ENCODE peak calls at places on chromosomes 6 and 20, in ten cellular contexts. One of them, this sample, is unnamed. For H3K9me3, the result is how much of the 10 kb centered on the place peaks cover.

GRCh38 chr6:108106694-108107093 is 32.2 kb upstream of the OSTM1 start:
- DNase-seq in lower lobe of right lung: no peak
- DNase-seq in stomach: no peak
- DNase-seq in lung: no peak
- DNase-seq in left lung: no peak
- DNase-seq in breast epithelium: no peak
- DNase-seq in CD4-positive, CD25-positive, alpha-beta regulatory T cell: no peak
- DNase-seq in A549: no peak
- DNase-seq in IMR-90: no peak
- DNase-seq in upper lobe of right lung: no peak
- DNase-seq in this sample: no peak

GRCh38 chr6:98947411-98948292 is at the start of gene FBXL4:
- DNase-seq in lower lobe of right lung: peak
- DNase-seq in stomach: peak
- DNase-seq in lung: peak
- DNase-seq in left lung: peak
- DNase-seq in breast epithelium: peak
- DNase-seq in CD4-positive, CD25-positive, alpha-beta regulatory T cell: peak
- DNase-seq in A549: peak
- DNase-seq in IMR-90: peak
- DNase-seq in upper lobe of right lung: peak
- DNase-seq in this sample: peak

GRCh38 chr6:113067612-113068262 is 720.6 kb downstream of the RFPL4B start:
- DNase-seq in lower lobe of right lung: no peak
- DNase-seq in stomach: no peak
- DNase-seq in lung: no peak
- DNase-seq in left lung: no peak
- DNase-seq in breast epithelium: no peak
- DNase-seq in CD4-positive, CD25-positive, alpha-beta regulatory T cell: no peak
- DNase-seq in A549: no peak
- DNase-seq in IMR-90: peak
- DNase-seq in upper lobe of right lung: no peak
- DNase-seq in this sample: no peak

GRCh38 chr20:40920291-40920690 is 108.3 kb upstream of the TOP1 start:
- DNase-seq in lower lobe of right lung: no peak
- DNase-seq in stomach: no peak
- DNase-seq in lung: no peak
- DNase-seq in left lung: no peak
- DNase-seq in breast epithelium: no peak
- DNase-seq in CD4-positive, CD25-positive, alpha-beta regulatory T cell: no peak
- DNase-seq in A549: no peak
- DNase-seq in IMR-90: no peak
- DNase-seq in upper lobe of right lung: no peak
- DNase-seq in this sample: no peak

GRCh38 chr20:13765299-13765698 is 19.4 kb downstream of the ESF1 start:
- DNase-seq in lower lobe of right lung: no peak
- DNase-seq in stomach: no peak
- DNase-seq in lung: no peak
- DNase-seq in left lung: no peak
- DNase-seq in breast epithelium: no peak
- DNase-seq in CD4-positive, CD25-positive, alpha-beta regulatory T cell: no peak
- DNase-seq in A549: no peak
- DNase-seq in IMR-90: peak
- DNase-seq in upper lobe of right lung: no peak
- DNase-seq in this sample: no peak

GRCh38 chr20:35561268-35561667 is 19.4 kb downstream of the ERGIC3 start:
- DNase-seq in lower lobe of right lung: no peak
- DNase-seq in stomach: no peak
- DNase-seq in lung: peak
- DNase-seq in left lung: no peak
- DNase-seq in breast epithelium: no peak
- DNase-seq in CD4-positive, CD25-positive, alpha-beta regulatory T cell: peak
- DNase-seq in A549: peak
- DNase-seq in IMR-90: peak
- DNase-seq in upper lobe of right lung: peak
- DNase-seq in this sample: peak

GRCh38 chr6:79453558-79454042 is 83.6 kb downstream of the LCA5 start:
- DNase-seq in lower lobe of right lung: no peak
- DNase-seq in stomach: no peak
- DNase-seq in lung: no peak
- DNase-seq in left lung: no peak
- DNase-seq in breast epithelium: peak
- DNase-seq in CD4-positive, CD25-positive, alpha-beta regulatory T cell: no peak
- DNase-seq in A549: no peak
- DNase-seq in IMR-90: no peak
- DNase-seq in upper lobe of right lung: no peak
- DNase-seq in this sample: no peak

GRCh38 chr6:6872924-6873344 is 234.8 kb upstream of the RREB1 start:
- DNase-seq in lower lobe of right lung: no peak
- DNase-seq in stomach: no peak
- DNase-seq in lung: no peak
- DNase-seq in left lung: no peak
- DNase-seq in breast epithelium: no peak
- DNase-seq in CD4-positive, CD25-positive, alpha-beta regulatory T cell: no peak
- DNase-seq in A549: no peak
- DNase-seq in IMR-90: no peak
- DNase-seq in upper lobe of right lung: no peak
- DNase-seq in this sample: no peak

GRCh38 chr6:136465766-136466303 is 84.4 kb downstream of the MAP7 start:
- DNase-seq in lower lobe of right lung: no peak
- DNase-seq in stomach: no peak
- DNase-seq in lung: no peak
- DNase-seq in left lung: no peak
- DNase-seq in breast epithelium: no peak
- DNase-seq in CD4-positive, CD25-positive, alpha-beta regulatory T cell: no peak
- DNase-seq in A549: no peak
- DNase-seq in IMR-90: peak
- DNase-seq in upper lobe of right lung: no peak
- DNase-seq in this sample: no peak

GRCh38 chr6:165653196-165653595 is 9.8 kb downstream of the PDE10A start:
- DNase-seq in lower lobe of right lung: no peak
- DNase-seq in stomach: no peak
- DNase-seq in lung: no peak
- DNase-seq in left lung: no peak
- DNase-seq in breast epithelium: no peak
- DNase-seq in CD4-positive, CD25-positive, alpha-beta regulatory T cell: no peak
- DNase-seq in A549: no peak
- DNase-seq in IMR-90: peak
- DNase-seq in upper lobe of right lung: no peak
- DNase-seq in this sample: no peak

GRCh38 chr6:161850572-161850971 is 576.7 kb upstream of the AGPAT4 start:
- DNase-seq in lower lobe of right lung: no peak
- DNase-seq in stomach: no peak
- DNase-seq in lung: no peak
- DNase-seq in left lung: no peak
- DNase-seq in breast epithelium: no peak
- DNase-seq in CD4-positive, CD25-positive, alpha-beta regulatory T cell: no peak
- DNase-seq in A549: no peak
- DNase-seq in IMR-90: no peak
- DNase-seq in upper lobe of right lung: no peak
- DNase-seq in this sample: no peak

GRCh38 chr20:54475334-54476287 is at the start of gene DOK5:
- DNase-seq in lower lobe of right lung: peak
- DNase-seq in stomach: no peak
- DNase-seq in lung: no peak
- DNase-seq in left lung: peak
- DNase-seq in breast epithelium: no peak
- DNase-seq in CD4-positive, CD25-positive, alpha-beta regulatory T cell: peak
- DNase-seq in A549: no peak
- DNase-seq in IMR-90: peak
- DNase-seq in upper lobe of right lung: no peak
- DNase-seq in this sample: no peak

GRCh38 chr6:158387036-158387435 is 74.8 kb downstream of the TULP4 start:
- DNase-seq in lower lobe of right lung: no peak
- DNase-seq in stomach: no peak
- DNase-seq in lung: no peak
- DNase-seq in left lung: no peak
- DNase-seq in breast epithelium: no peak
- DNase-seq in CD4-positive, CD25-positive, alpha-beta regulatory T cell: peak
- DNase-seq in A549: peak
- DNase-seq in IMR-90: no peak
- DNase-seq in upper lobe of right lung: no peak
- DNase-seq in this sample: no peak

DNA sequence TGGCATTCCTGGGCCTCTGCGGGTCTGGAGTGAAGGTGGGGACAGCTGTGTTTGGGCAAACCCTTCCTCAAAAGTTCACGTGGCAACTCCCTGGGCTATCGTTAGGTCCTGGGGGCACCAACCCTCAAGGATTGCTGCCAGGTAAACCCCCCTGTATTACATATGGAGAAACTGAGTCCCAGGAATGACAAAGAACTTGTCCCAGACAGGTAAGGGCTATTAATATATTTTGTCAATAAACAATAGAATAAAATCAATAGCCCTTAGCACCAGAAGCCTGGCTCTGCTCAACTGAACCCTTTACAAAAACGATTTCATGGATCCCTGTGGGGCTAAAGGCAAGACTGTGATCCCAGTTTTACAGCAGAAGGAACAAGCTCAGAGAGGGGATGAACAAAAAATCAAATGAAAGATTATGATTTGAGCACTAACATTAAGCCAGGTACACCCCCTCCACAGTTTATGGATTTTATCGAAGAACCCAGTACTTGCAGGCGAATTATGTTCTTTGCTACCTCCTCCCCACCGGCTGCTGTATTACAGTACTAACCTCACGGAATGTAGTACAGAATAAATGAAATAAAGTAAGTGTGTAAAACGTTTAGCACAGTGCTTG is 2.7 kb downstream of the ID1 start:
- DNase-seq in lower lobe of right lung: no peak
- DNase-seq in stomach: no peak
- DNase-seq in lung: no peak
- DNase-seq in left lung: no peak
- DNase-seq in breast epithelium: no peak
- DNase-seq in CD4-positive, CD25-positive, alpha-beta regulatory T cell: no peak
- DNase-seq in A549: peak
- DNase-seq in IMR-90: no peak
- DNase-seq in upper lobe of right lung: no peak
- DNase-seq in this sample: no peak
- H3K4me3 ChIP-seq in lower lobe of right lung: peak
- H3K4me3 ChIP-seq in stomach: peak
- H3K4me3 ChIP-seq in lung: peak
- H3K4me3 ChIP-seq in left lung: peak
- H3K4me3 ChIP-seq in breast epithelium: peak
- H3K4me3 ChIP-seq in CD4-positive, CD25-positive, alpha-beta regulatory T cell: no peak
- H3K4me3 ChIP-seq in A549: peak
- H3K4me3 ChIP-seq in IMR-90: no peak
- H3K4me3 ChIP-seq in upper lobe of right lung: peak
- H3K4me3 ChIP-seq in this sample: peak

DNA sequence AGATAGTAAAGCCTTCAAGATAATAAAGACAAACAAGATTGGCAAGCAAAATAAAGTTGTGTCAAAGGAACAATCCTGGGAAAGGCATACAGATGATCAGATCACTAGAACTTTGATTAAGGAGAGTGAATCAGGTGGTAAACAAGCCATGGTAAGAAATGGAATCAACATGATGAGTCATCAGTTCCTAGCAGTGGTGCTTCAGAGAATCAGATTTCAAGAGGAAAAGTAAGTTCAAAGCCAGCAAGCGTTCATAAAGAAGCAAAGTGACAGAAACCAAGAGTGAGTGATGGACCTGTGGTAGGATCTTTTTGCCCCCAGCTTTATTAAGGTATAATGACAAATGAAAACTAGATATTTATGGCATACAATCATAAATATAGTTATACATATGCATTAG is 340.4 kb downstream of the TPBG start:
- DNase-seq in lower lobe of right lung: no peak
- DNase-seq in stomach: no peak
- DNase-seq in lung: no peak
- DNase-seq in left lung: no peak
- DNase-seq in breast epithelium: no peak
- DNase-seq in CD4-positive, CD25-positive, alpha-beta regulatory T cell: no peak
- DNase-seq in A549: no peak
- DNase-seq in IMR-90: no peak
- DNase-seq in upper lobe of right lung: no peak
- DNase-seq in this sample: no peak
- H3K27ac ChIP-seq in lower lobe of right lung: no peak
- H3K27ac ChIP-seq in stomach: no peak
- H3K27ac ChIP-seq in lung: no peak
- H3K27ac ChIP-seq in left lung: no peak
- H3K27ac ChIP-seq in breast epithelium: no peak
- H3K27ac ChIP-seq in CD4-positive, CD25-positive, alpha-beta regulatory T cell: no peak
- H3K27ac ChIP-seq in A549: no peak
- H3K27ac ChIP-seq in IMR-90: no peak
- H3K27ac ChIP-seq in upper lobe of right lung: no peak
- H3K27ac ChIP-seq in this sample: no peak

GRCh38 chr6:71347119-71347518 is 58.5 kb downstream of the OGFRL1 start:
- DNase-seq in lower lobe of right lung: no peak
- DNase-seq in stomach: no peak
- DNase-seq in lung: no peak
- DNase-seq in left lung: no peak
- DNase-seq in breast epithelium: no peak
- DNase-seq in CD4-positive, CD25-positive, alpha-beta regulatory T cell: no peak
- DNase-seq in A549: no peak
- DNase-seq in IMR-90: no peak
- DNase-seq in upper lobe of right lung: no peak
- DNase-seq in this sample: no peak
- H3K9me3 ChIP-seq in lower lobe of right lung: under half
- H3K9me3 ChIP-seq in stomach: under half
- H3K9me3 ChIP-seq in lung: under half
- H3K9me3 ChIP-seq in left lung: under half
- H3K9me3 ChIP-seq in breast epithelium: under half
- H3K9me3 ChIP-seq in CD4-positive, CD25-positive, alpha-beta regulatory T cell: under half
- H3K9me3 ChIP-seq in A549: under half
- H3K9me3 ChIP-seq in IMR-90: under half
- H3K9me3 ChIP-seq in upper lobe of right lung: under half
- H3K9me3 ChIP-seq in this sample: under half

GRCh38 chr6:169945117-169945516 is 193.7 kb downstream of the ERMARD start:
- DNase-seq in lower lobe of right lung: no peak
- DNase-seq in stomach: no peak
- DNase-seq in lung: no peak
- DNase-seq in left lung: no peak
- DNase-seq in breast epithelium: no peak
- DNase-seq in CD4-positive, CD25-positive, alpha-beta regulatory T cell: no peak
- DNase-seq in A549: no peak
- DNase-seq in IMR-90: no peak
- DNase-seq in upper lobe of right lung: no peak
- DNase-seq in this sample: no peak

GRCh38 chr6:169953686-169954085 is 202.3 kb downstream of the ERMARD start:
- DNase-seq in lower lobe of right lung: no peak
- DNase-seq in stomach: peak
- DNase-seq in lung: no peak
- DNase-seq in left lung: no peak
- DNase-seq in breast epithelium: no peak
- DNase-seq in CD4-positive, CD25-positive, alpha-beta regulatory T cell: no peak
- DNase-seq in A549: no peak
- DNase-seq in IMR-90: no peak
- DNase-seq in upper lobe of right lung: no peak
- DNase-seq in this sample: no peak

GRCh38 chr6:169944415-169944814 is 193.0 kb downstream of the ERMARD start:
- DNase-seq in lower lobe of right lung: no peak
- DNase-seq in stomach: no peak
- DNase-seq in lung: no peak
- DNase-seq in left lung: no peak
- DNase-seq in breast epithelium: no peak
- DNase-seq in CD4-positive, CD25-positive, alpha-beta regulatory T cell: no peak
- DNase-seq in A549: no peak
- DNase-seq in IMR-90: no peak
- DNase-seq in upper lobe of right lung: no peak
- DNase-seq in this sample: no peak

GRCh38 chr6:169950558-169950957 is 199.1 kb downstream of the ERMARD start:
- DNase-seq in lower lobe of right lung: no peak
- DNase-seq in stomach: peak
- DNase-seq in lung: peak
- DNase-seq in left lung: no peak
- DNase-seq in breast epithelium: no peak
- DNase-seq in CD4-positive, CD25-positive, alpha-beta regulatory T cell: peak
- DNase-seq in A549: no peak
- DNase-seq in IMR-90: no peak
- DNase-seq in upper lobe of right lung: no peak
- DNase-seq in this sample: no peak

GRCh38 chr6:169949501-169950097 is 198.2 kb downstream of the ERMARD start:
- DNase-seq in lower lobe of right lung: no peak
- DNase-seq in stomach: no peak
- DNase-seq in lung: no peak
- DNase-seq in left lung: no peak
- DNase-seq in breast epithelium: no peak
- DNase-seq in CD4-positive, CD25-positive, alpha-beta regulatory T cell: no peak
- DNase-seq in A549: no peak
- DNase-seq in IMR-90: no peak
- DNase-seq in upper lobe of right lung: no peak
- DNase-seq in this sample: no peak
- H3K4me3 ChIP-seq in lower lobe of right lung: no peak
- H3K4me3 ChIP-seq in stomach: no peak
- H3K4me3 ChIP-seq in lung: no peak
- H3K4me3 ChIP-seq in left lung: no peak
- H3K4me3 ChIP-seq in breast epithelium: no peak
- H3K4me3 ChIP-seq in CD4-positive, CD25-positive, alpha-beta regulatory T cell: no peak
- H3K4me3 ChIP-seq in A549: no peak
- H3K4me3 ChIP-seq in IMR-90: no peak
- H3K4me3 ChIP-seq in upper lobe of right lung: no peak
- H3K4me3 ChIP-seq in this sample: no peak